ENCODE peak calls at places on chromosomes 12 and 14, in nine cellular contexts. T is MM.1S; L is fibroblast of the aortic adventitia; I is CD4-positive, alpha-beta T cell; H is MCF 10A; P is BJ; X is endodermal cell; Q is AG09319; G is BE2C. U is an unnamed sample.

GRCh38 chr12:14387472-14387871 is 22.0 kb downstream of the ATF7IP start:
- DNase-seq in T (no peak), L (no peak), I (no peak), H (no peak), P (no peak), X (no peak), Q (no peak), G (no peak), U (no peak)

GRCh38 chr12:57489157-57489641 is 1.3 kb downstream of the MARS1 start:
- DNase-seq in T (no peak), L (no peak), I (no peak), H (no peak), P (no peak), X (no peak), Q (no peak), G (no peak), U (no peak)

GRCh38 chr12:107369679-107370078 is 276.3 kb upstream of the CRY1 start:
- DNase-seq in T (no peak), L (no peak), I (no peak), H (no peak), P (no peak), X (no peak), Q (no peak), G (no peak), U (no peak)

GRCh38 chr14:59130472-59130871 is 58.0 kb upstream of the DAAM1 start:
- DNase-seq in T (no peak), L (no peak), I (no peak), H (no peak), P (no peak), X (no peak), Q (no peak), G (peak), U (no peak)

GRCh38 chr12:4648099-4648498 is 752 bp downstream of the AKAP3 start:
- DNase-seq in T (peak), L (peak), I (no peak), H (no peak), P (no peak), X (no peak), Q (no peak), G (no peak), U (peak)

GRCh38 chr14:89067293-89067972 is 243.0 kb downstream of the TTC8 start:
- DNase-seq in T (no peak), L (no peak), I (no peak), H (no peak), P (no peak), X (no peak), Q (no peak), G (no peak), U (no peak)

GRCh38 chr12:93467351-93468007 is at the start of gene MRPL42:
- DNase-seq in T (peak), L (peak), I (peak), H (peak), P (peak), X (peak), Q (peak), G (peak), U (peak)

GRCh38 chr12:58919271-58920101 is 818 bp downstream of the LRIG3 start:
- DNase-seq in T (peak), L (peak), I (no peak), H (peak), P (no peak), X (peak), Q (no peak), G (no peak), U (no peak)

GRCh38 chr12:124632510-124632909 is 65.1 kb upstream of the NCOR2 start:
- DNase-seq in T (no peak), L (peak), I (no peak), H (no peak), P (no peak), X (peak), Q (no peak), G (peak), U (no peak)

GRCh38 chr12:117034691-117035090 is 64.5 kb downstream of the TESC start:
- DNase-seq in T (no peak), L (no peak), I (no peak), H (no peak), P (no peak), X (peak), Q (no peak), G (no peak), U (no peak)

GRCh38 chr14:38904959-38905358 is 198.1 kb downstream of the SEC23A start:
- DNase-seq in T (no peak), L (no peak), I (no peak), H (no peak), P (no peak), X (no peak), Q (no peak), G (no peak), U (no peak)

GRCh38 chr14:31420013-31420318 is 384 bp downstream of the HEATR5A start:
- DNase-seq in T (peak), L (no peak), I (peak), H (peak), P (no peak), X (peak), Q (no peak), G (peak), U (no peak)

GRCh38 chr14:74967618-74968017 is 12.2 kb upstream of the PGF start:
- DNase-seq in T (no peak), L (no peak), I (no peak), H (no peak), P (no peak), X (peak), Q (no peak), G (no peak), U (no peak)

GRCh38 chr12:92208613-92209121 is 63.0 kb upstream of the BTG1 start:
- DNase-seq in T (peak), L (peak), I (peak), H (peak), P (no peak), X (no peak), Q (no peak), G (no peak), U (peak)

GRCh38 chr12:100675432-100675831 is 101.9 kb downstream of the GAS2L3 start:
- DNase-seq in T (no peak), L (no peak), I (no peak), H (peak), P (no peak), X (no peak), Q (peak), G (peak), U (no peak)

GRCh38 chr12:127625372-127625771 is 641.6 kb upstream of the TMEM132C start:
- DNase-seq in T (no peak), L (no peak), I (no peak), H (no peak), P (no peak), X (no peak), Q (no peak), G (no peak), U (no peak)

GRCh38 chr12:13211191-13211858 is 14.8 kb downstream of the EMP1 start:
- DNase-seq in T (no peak), L (peak), I (no peak), H (peak), P (no peak), X (no peak), Q (no peak), G (no peak), U (no peak)

GRCh38 chr12:109462868-109463692 is 14.0 kb downstream of the KCTD10 start:
- DNase-seq in T (no peak), L (peak), I (no peak), H (peak), P (peak), X (peak), Q (peak), G (peak), U (no peak)

GRCh38 chr12:71780207-71780822 is 25.7 kb downstream of the RAB21 start:
- DNase-seq in T (peak), L (peak), I (peak), H (peak), P (no peak), X (peak), Q (no peak), G (peak), U (peak)

GRCh38 chr12:117152793-117153775 is 37.2 kb downstream of the FBXO21 start:
- DNase-seq in T (no peak), L (no peak), I (no peak), H (no peak), P (no peak), X (no peak), Q (no peak), G (no peak), U (no peak)

GRCh38 chr12:19161251-19161650 is 31.7 kb downstream of the PLEKHA5 start:
- DNase-seq in T (no peak), L (no peak), I (no peak), H (no peak), P (no peak), X (no peak), Q (no peak), G (no peak), U (no peak)

GRCh38 chr14:35044939-35045797 is 904 bp upstream of the FAM177A1 start:
- DNase-seq in T (no peak), L (peak), I (no peak), H (no peak), P (peak), X (no peak), Q (no peak), G (no peak), U (no peak)

GRCh38 chr12:118187746-118188390 is 51.9 kb downstream of the PEBP1 start:
- DNase-seq in T (no peak), L (peak), I (no peak), H (no peak), P (no peak), X (no peak), Q (no peak), G (no peak), U (no peak)

GRCh38 chr14:89429206-89430091 is 12.4 kb upstream of the FOXN3 start:
- DNase-seq in T (no peak), L (no peak), I (no peak), H (no peak), P (no peak), X (no peak), Q (no peak), G (no peak), U (no peak)

GRCh38 chr12:126219654-126220279 is 1154.5 kb downstream of the AACS start:
- DNase-seq in T (no peak), L (peak), I (no peak), H (no peak), P (no peak), X (no peak), Q (no peak), G (no peak), U (no peak)

DNA sequence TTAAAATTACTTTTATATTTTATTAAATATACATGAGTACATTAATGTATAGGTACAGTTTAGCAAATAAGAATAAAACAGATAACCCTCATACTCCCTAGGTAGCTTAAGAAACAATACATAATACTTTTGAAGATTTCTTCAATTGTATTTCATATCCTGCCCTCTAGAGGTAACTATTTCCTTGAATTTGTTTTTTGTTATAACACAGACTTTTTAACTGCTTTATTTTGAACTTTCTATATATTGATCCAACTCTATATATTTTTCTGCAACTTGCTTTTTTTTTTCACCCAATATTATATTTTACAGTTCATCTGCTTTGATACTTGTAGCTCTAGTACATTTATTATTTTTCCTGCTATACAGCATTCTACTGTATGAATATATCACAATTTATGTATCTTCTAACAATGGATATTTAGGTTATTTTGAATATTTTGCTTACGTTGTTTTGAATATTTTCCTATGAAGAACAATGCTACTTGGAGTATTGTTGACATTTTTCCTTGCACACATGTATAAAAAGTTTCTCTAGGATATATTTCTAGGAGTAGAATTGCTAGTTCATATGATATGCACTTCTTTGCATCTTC is 72.8 kb upstream of the ABCD2 start:
- DNase-seq in T (peak), L (peak), I (no peak), H (peak), P (no peak), X (no peak), Q (no peak), G (no peak), U (no peak)
- TF ChIP-seq CTCF in T (peak), L (peak), I (peak), H (no peak), P (peak), X (peak), Q (peak), G (peak), U (peak)

GRCh38 chr12:53048033-53048779 is 1.7 kb upstream of the TNS2 start:
- DNase-seq in T (no peak), L (no peak), I (no peak), H (peak), P (no peak), X (peak), Q (no peak), G (peak), U (no peak)
- TF ChIP-seq CTCF in T (no peak), L (no peak), I (no peak), H (peak), P (peak), X (peak), Q (no peak), G (peak), U (no peak)

GRCh38 chr12:49636979-49637378 is 13.6 kb downstream of the PRPF40B start:
- DNase-seq in T (peak), L (peak), I (peak), H (peak), P (no peak), X (peak), Q (peak), G (peak), U (peak)
- TF ChIP-seq CTCF in T (peak), L (peak), I (peak), H (peak), P (peak), X (peak), Q (peak), G (peak), U (peak)

DNA sequence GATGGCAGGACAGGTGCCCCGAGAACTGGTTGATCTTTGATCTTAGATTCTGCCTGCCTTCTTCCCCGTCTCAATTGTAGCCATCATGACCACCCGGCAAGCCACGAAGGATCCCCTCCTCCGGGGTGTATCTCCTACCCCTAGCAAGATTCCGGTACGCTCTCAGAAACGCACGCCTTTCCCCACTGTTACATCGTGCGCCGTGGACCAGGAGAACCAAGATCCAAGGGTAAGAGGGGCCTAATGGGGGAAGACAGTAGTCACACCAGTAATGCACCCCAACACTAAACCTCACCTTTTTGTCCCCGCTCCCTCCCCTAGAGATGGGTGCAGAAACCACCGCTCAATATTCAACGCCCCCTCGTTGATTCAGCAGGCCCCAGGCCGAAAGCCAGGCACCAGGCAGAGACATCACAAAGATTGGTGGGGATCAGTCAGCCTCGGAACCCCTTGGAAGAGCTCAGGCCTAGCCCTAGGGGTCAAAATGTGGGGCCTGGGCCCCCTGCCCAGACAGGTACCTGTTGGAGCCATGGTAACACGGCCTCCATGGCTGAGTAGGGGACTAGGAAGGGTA is 556 bp downstream of the TROAP start:
- DNase-seq in T (no peak), L (no peak), I (no peak), H (no peak), P (no peak), X (no peak), Q (no peak), G (no peak), U (no peak)
- TF ChIP-seq CTCF in T (no peak), L (no peak), I (no peak), H (no peak), P (no peak), X (no peak), Q (no peak), G (no peak), U (no peak)